ENCODE peak calls at places on chromosome 9, in four cellular contexts. One of them, this sample, is unnamed.

GRCh38 chr9:63817622-63818518 is 1467.1 kb downstream of the FOXD4L5 start:
- DNase-seq in neural progenitor cell: peak
- DNase-seq in body of pancreas: peak
- DNase-seq in astrocyte of the spinal cord: no peak
- DNase-seq in this sample: no peak

GRCh38 chr9:4389755-4390154 is 89.9 kb upstream of the GLIS3 start:
- DNase-seq in neural progenitor cell: no peak
- DNase-seq in body of pancreas: no peak
- DNase-seq in astrocyte of the spinal cord: no peak
- DNase-seq in this sample: no peak

GRCh38 chr9:128921881-128922763 is 1.3 kb downstream of the PHYHD1 start:
- DNase-seq in neural progenitor cell: peak
- DNase-seq in body of pancreas: peak
- DNase-seq in astrocyte of the spinal cord: peak
- DNase-seq in this sample: no peak

GRCh38 chr9:109158656-109159055 is 8.4 kb downstream of the FRRS1L start:
- DNase-seq in neural progenitor cell: no peak
- DNase-seq in body of pancreas: no peak
- DNase-seq in astrocyte of the spinal cord: no peak
- DNase-seq in this sample: no peak

GRCh38 chr9:76619645-76620044 is 144.6 kb upstream of the PCA3 start:
- DNase-seq in neural progenitor cell: no peak
- DNase-seq in body of pancreas: no peak
- DNase-seq in astrocyte of the spinal cord: no peak
- DNase-seq in this sample: no peak

GRCh38 chr9:129632460-129632859 is 6.5 kb downstream of the NTMT1 start:
- DNase-seq in neural progenitor cell: no peak
- DNase-seq in body of pancreas: no peak
- DNase-seq in astrocyte of the spinal cord: no peak
- DNase-seq in this sample: no peak

GRCh38 chr9:131085370-131086122 is 10.8 kb upstream of the AIF1L start:
- DNase-seq in neural progenitor cell: no peak
- DNase-seq in body of pancreas: no peak
- DNase-seq in astrocyte of the spinal cord: no peak
- DNase-seq in this sample: no peak

GRCh38 chr9:11868795-11869194 is 824.4 kb upstream of the TYRP1 start:
- DNase-seq in neural progenitor cell: no peak
- DNase-seq in body of pancreas: no peak
- DNase-seq in astrocyte of the spinal cord: no peak
- DNase-seq in this sample: no peak

GRCh38 chr9:98135938-98136337 is 16.9 kb upstream of the TRIM14 start:
- DNase-seq in neural progenitor cell: no peak
- DNase-seq in body of pancreas: no peak
- DNase-seq in astrocyte of the spinal cord: no peak
- DNase-seq in this sample: no peak

GRCh38 chr9:136143215-136144001 is 24.7 kb upstream of the TMEM250 start:
- DNase-seq in neural progenitor cell: peak
- DNase-seq in body of pancreas: no peak
- DNase-seq in astrocyte of the spinal cord: no peak
- DNase-seq in this sample: no peak

GRCh38 chr9:7297521-7297920 is 502.1 kb downstream of the DMAC1 start:
- DNase-seq in neural progenitor cell: no peak
- DNase-seq in body of pancreas: no peak
- DNase-seq in astrocyte of the spinal cord: no peak
- DNase-seq in this sample: no peak

GRCh38 chr9:132582786-132583583 is 579 bp downstream of the BARHL1 start:
- DNase-seq in neural progenitor cell: peak
- DNase-seq in body of pancreas: no peak
- DNase-seq in astrocyte of the spinal cord: no peak
- DNase-seq in this sample: no peak

GRCh38 chr9:115733318-115733717 is 420.3 kb upstream of the PAPPA start:
- DNase-seq in neural progenitor cell: no peak
- DNase-seq in body of pancreas: no peak
- DNase-seq in astrocyte of the spinal cord: no peak
- DNase-seq in this sample: no peak

GRCh38 chr9:134327671-134328231 is 1.5 kb downstream of the RXRA start:
- DNase-seq in neural progenitor cell: no peak
- DNase-seq in body of pancreas: no peak
- DNase-seq in astrocyte of the spinal cord: no peak
- DNase-seq in this sample: no peak

GRCh38 chr9:15136646-15137045 is 170.4 kb downstream of the TTC39B start:
- DNase-seq in neural progenitor cell: no peak
- DNase-seq in body of pancreas: no peak
- DNase-seq in astrocyte of the spinal cord: no peak
- DNase-seq in this sample: no peak

GRCh38 chr9:89686134-89686533 is 81.3 kb downstream of the GADD45G start:
- DNase-seq in neural progenitor cell: no peak
- DNase-seq in body of pancreas: peak
- DNase-seq in astrocyte of the spinal cord: no peak
- DNase-seq in this sample: peak

GRCh38 chr9:22005083-22005699 is 3.9 kb downstream of the CDKN2B start:
- DNase-seq in neural progenitor cell: peak
- DNase-seq in body of pancreas: no peak
- DNase-seq in astrocyte of the spinal cord: peak
- DNase-seq in this sample: no peak

GRCh38 chr9:134863941-134864820 is 16.4 kb upstream of the FCN2 start:
- DNase-seq in neural progenitor cell: no peak
- DNase-seq in body of pancreas: no peak
- DNase-seq in astrocyte of the spinal cord: peak
- DNase-seq in this sample: no peak

GRCh38 chr9:108599571-108599970 is 256.2 kb downstream of the ACTL7B start:
- DNase-seq in neural progenitor cell: no peak
- DNase-seq in body of pancreas: no peak
- DNase-seq in astrocyte of the spinal cord: peak
- DNase-seq in this sample: no peak

GRCh38 chr9:91063471-91063870 is 261.9 kb downstream of the SYK start:
- DNase-seq in neural progenitor cell: no peak
- DNase-seq in body of pancreas: no peak
- DNase-seq in astrocyte of the spinal cord: no peak
- DNase-seq in this sample: no peak

GRCh38 chr9:111903996-111904395 is 7.4 kb downstream of the UGCG start:
- DNase-seq in neural progenitor cell: no peak
- DNase-seq in body of pancreas: no peak
- DNase-seq in astrocyte of the spinal cord: no peak
- DNase-seq in this sample: no peak

GRCh38 chr9:111900081-111900805 is 3.6 kb downstream of the UGCG start:
- DNase-seq in neural progenitor cell: no peak
- DNase-seq in body of pancreas: no peak
- DNase-seq in astrocyte of the spinal cord: no peak
- DNase-seq in this sample: no peak

GRCh38 chr9:111902396-111903147 is 6.0 kb downstream of the UGCG start:
- DNase-seq in neural progenitor cell: no peak
- DNase-seq in body of pancreas: no peak
- DNase-seq in astrocyte of the spinal cord: no peak
- DNase-seq in this sample: peak

GRCh38 chr9:111898331-111899096 is 1.9 kb downstream of the UGCG start:
- DNase-seq in neural progenitor cell: no peak
- DNase-seq in body of pancreas: no peak
- DNase-seq in astrocyte of the spinal cord: peak
- DNase-seq in this sample: no peak

GRCh38 chr9:111900934-111901612 is 4.5 kb downstream of the UGCG start:
- DNase-seq in neural progenitor cell: no peak
- DNase-seq in body of pancreas: no peak
- DNase-seq in astrocyte of the spinal cord: no peak
- DNase-seq in this sample: no peak
- H3K4me3 ChIP-seq in neural progenitor cell: no peak
- H3K4me3 ChIP-seq in body of pancreas: no peak
- H3K4me3 ChIP-seq in astrocyte of the spinal cord: no peak
- H3K4me3 ChIP-seq in this sample: no peak

GRCh38 chr9:138103111-138103823 is 225.7 kb downstream of the CACNA1B start:
- DNase-seq in neural progenitor cell: peak
- DNase-seq in body of pancreas: no peak
- DNase-seq in astrocyte of the spinal cord: no peak
- DNase-seq in this sample: no peak

GRCh38 chr9:138104251-138105122 is 226.9 kb downstream of the CACNA1B start:
- DNase-seq in neural progenitor cell: peak
- DNase-seq in body of pancreas: no peak
- DNase-seq in astrocyte of the spinal cord: no peak
- DNase-seq in this sample: no peak

GRCh38 chr9:138105561-138106505 is 228.3 kb downstream of the CACNA1B start:
- DNase-seq in neural progenitor cell: no peak
- DNase-seq in body of pancreas: no peak
- DNase-seq in astrocyte of the spinal cord: no peak
- DNase-seq in this sample: no peak

GRCh38 chr9:138103824-138104206 is 226.2 kb downstream of the CACNA1B start:
- DNase-seq in neural progenitor cell: no peak
- DNase-seq in body of pancreas: no peak
- DNase-seq in astrocyte of the spinal cord: no peak
- DNase-seq in this sample: no peak

GRCh38 chr9:138105123-138105415 is 227.5 kb downstream of the CACNA1B start:
- DNase-seq in neural progenitor cell: no peak
- DNase-seq in body of pancreas: no peak
- DNase-seq in astrocyte of the spinal cord: no peak
- DNase-seq in this sample: no peak
- H3K4me3 ChIP-seq in neural progenitor cell: no peak
- H3K4me3 ChIP-seq in body of pancreas: no peak
- H3K4me3 ChIP-seq in astrocyte of the spinal cord: no peak
- H3K4me3 ChIP-seq in this sample: no peak

GRCh38 chr9:35635730-35636129 is 15.0 kb downstream of the SIT1 start:
- DNase-seq in neural progenitor cell: no peak
- DNase-seq in body of pancreas: no peak
- DNase-seq in astrocyte of the spinal cord: no peak
- DNase-seq in this sample: no peak

DNA sequence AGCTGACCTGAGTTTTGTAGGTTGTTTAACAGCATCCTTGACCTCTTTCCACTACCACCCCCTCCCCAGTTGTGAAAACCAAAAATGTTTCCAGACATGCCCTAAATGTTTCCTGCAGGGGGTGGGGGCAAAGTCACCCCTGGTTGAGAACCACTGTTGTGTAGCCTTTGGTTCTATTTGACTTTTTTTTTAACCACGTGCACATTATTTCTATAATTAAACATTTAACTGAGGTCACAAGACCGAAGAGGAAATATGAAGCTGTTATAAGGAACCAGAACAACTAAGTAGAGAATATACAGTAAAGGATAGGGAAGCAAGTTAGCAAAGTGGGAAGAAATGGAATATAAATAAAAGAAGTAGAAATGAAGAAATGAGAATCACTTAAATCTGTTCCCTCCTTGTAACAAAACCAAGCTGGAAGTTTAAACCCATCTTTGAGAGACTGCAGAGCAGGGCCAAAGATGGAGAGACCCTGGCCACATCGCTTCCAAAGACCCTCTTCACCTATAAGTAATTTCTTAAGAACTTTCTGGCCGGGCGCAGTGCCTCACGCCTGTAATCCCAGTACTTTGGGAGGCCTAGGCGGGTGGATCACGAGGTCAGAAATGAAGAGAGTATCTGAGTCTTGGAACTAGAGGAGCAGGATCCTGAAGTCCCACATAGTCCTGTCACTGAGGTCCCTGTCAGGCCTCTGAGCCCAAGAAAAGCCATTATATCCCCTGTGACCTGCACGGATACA is 14.4 kb downstream of the SIT1 start:
- DNase-seq in neural progenitor cell: no peak
- DNase-seq in body of pancreas: no peak
- DNase-seq in astrocyte of the spinal cord: no peak
- DNase-seq in this sample: no peak
- H3K4me3 ChIP-seq in neural progenitor cell: no peak
- H3K4me3 ChIP-seq in body of pancreas: no peak
- H3K4me3 ChIP-seq in astrocyte of the spinal cord: no peak
- H3K4me3 ChIP-seq in this sample: no peak

DNA sequence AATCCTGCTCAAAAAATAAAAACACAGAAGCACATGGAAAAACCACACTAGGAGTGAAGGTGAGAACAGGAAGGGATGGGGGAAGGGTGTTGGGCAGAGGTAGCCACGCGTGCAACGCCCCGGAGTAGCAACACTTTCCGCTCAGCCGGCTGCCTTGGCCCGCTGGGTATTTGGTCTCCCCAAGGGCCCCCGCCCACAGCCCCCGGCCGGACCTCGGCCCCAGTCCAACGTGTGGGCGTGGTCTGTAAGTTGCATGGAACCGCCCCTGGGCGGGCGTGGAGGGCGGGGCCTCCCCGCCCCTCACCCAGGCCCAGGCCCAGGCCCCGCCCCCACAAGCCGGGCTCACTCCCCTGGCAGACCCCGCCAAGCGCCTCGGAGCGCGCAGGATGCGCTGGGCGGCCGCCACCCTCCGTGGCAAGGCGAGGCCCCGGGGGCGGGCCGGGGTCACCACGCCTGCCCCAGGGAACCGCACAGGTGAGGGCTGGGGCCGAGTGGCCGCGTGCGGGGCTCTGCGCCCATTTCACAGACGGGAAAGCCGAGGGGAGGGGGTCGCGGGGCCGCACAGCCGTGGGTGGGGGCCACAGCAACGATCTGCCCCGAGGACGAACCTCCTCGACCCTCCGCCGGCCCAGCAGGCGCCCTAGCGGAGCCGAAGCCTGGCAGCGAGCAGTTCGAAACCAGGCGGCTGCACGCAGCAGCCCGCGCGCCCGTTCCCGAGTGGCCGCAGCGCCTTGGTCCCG is at the start of gene SUSD3:
- DNase-seq in neural progenitor cell: peak
- DNase-seq in body of pancreas: peak
- DNase-seq in astrocyte of the spinal cord: no peak
- DNase-seq in this sample: peak
- H3K4me3 ChIP-seq in neural progenitor cell: peak
- H3K4me3 ChIP-seq in body of pancreas: peak
- H3K4me3 ChIP-seq in astrocyte of the spinal cord: no peak
- H3K4me3 ChIP-seq in this sample: peak

DNA sequence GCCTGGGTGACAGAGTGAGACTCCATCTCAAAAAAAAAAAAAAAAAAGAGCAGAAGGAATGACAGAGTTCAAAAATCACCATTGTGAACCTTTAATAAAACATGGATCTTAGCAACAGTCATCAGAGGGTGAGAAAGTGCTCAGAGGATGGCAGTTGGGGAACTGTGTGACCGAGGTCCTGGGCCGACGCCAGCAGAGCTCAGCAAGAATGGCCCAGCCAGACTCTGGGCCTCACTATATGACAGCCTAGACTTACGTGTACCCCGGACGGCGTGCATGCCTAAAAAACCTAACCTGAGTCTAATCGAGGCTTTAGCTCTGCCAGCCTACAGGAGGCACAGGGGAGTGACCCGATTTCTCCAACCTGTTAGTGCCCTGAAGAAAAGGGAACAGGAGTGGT is 64.3 kb downstream of the MVB12B start:
- DNase-seq in neural progenitor cell: no peak
- DNase-seq in body of pancreas: no peak
- DNase-seq in astrocyte of the spinal cord: no peak
- DNase-seq in this sample: no peak
- H3K4me3 ChIP-seq in neural progenitor cell: no peak
- H3K4me3 ChIP-seq in body of pancreas: no peak
- H3K4me3 ChIP-seq in astrocyte of the spinal cord: no peak
- H3K4me3 ChIP-seq in this sample: no peak

GRCh38 chr9:123174887-123175518 is 93.4 kb downstream of the STRBP start:
- DNase-seq in neural progenitor cell: no peak
- DNase-seq in body of pancreas: no peak
- DNase-seq in astrocyte of the spinal cord: no peak
- DNase-seq in this sample: no peak
- H3K4me3 ChIP-seq in neural progenitor cell: no peak
- H3K4me3 ChIP-seq in body of pancreas: no peak
- H3K4me3 ChIP-seq in astrocyte of the spinal cord: no peak
- H3K4me3 ChIP-seq in this sample: no peak